ENCODE peak calls at places on chromosome 3, in seven cellular contexts. I is stimulated activated CD8-positive, alpha-beta memory T cell treated with anti-CD3 and anti-CD28 coated beads, Interleukin-7, amount 100 ng/mL, for 24 hours; J is stromal cell of bone marrow; U is activated naive CD4-positive, alpha-beta T cell; G is activated CD4-positive, alpha-beta T cell treated with anti-CD3 and anti-CD28 coated beads, Interleukin-2, amount 50 U/mL, for 24 hours; A is activated naive CD8-positive, alpha-beta T cell treated with anti-CD3 and anti-CD28 coated beads for 36 hours; Z is RWPE1. L is an unnamed sample.

GRCh38 chr3:117873236-117873635 is 1161.4 kb downstream of the IGSF11 start:
- DNase-seq in G (no peak), I (no peak), A (no peak), U (no peak), Z (no peak), J (no peak), L (no peak)

GRCh38 chr3:112122870-112123269 is 10.2 kb downstream of the GCSAM start:
- DNase-seq in Z (no peak), U (no peak), J (no peak), G (no peak), A (no peak), I (no peak), L (no peak)

GRCh38 chr3:17195856-17196604 is 311.3 kb downstream of the PLCL2 start:
- DNase-seq in Z (no peak), G (no peak), A (no peak), U (no peak), J (no peak), I (no peak), L (no peak)

GRCh38 chr3:120182613-120183524 is 88.6 kb upstream of the GSK3B start:
- DNase-seq in Z (peak; percentile 59), J (peak; percentile 45), U (no peak), I (no peak), G (no peak), A (no peak), L (no peak)

GRCh38 chr3:50627407-50628051 is 10.6 kb downstream of the MAPKAPK3 start:
- DNase-seq in G (no peak), I (no peak), U (no peak), Z (peak; percentile 73), J (peak; percentile 67), A (no peak), L (peak; percentile 79)

GRCh38 chr3:64666171-64666581 is 21.6 kb downstream of the ADAMTS9 start:
- DNase-seq in A (no peak), G (no peak), J (no peak), I (no peak), Z (no peak), U (no peak), L (no peak)

GRCh38 chr3:144114767-144115166 is 143.1 kb downstream of the DIPK2A start:
- DNase-seq in I (no peak), G (no peak), A (no peak), J (no peak), U (no peak), Z (no peak), L (no peak)

GRCh38 chr3:25789596-25790556 is at the start of gene OXSM:
- DNase-seq in G (peak; percentile 80), U (peak; percentile 79), A (peak; percentile 94), I (peak; percentile 82), J (peak; percentile 74), Z (peak; percentile 71), L (peak; percentile 61)

GRCh38 chr3:185270262-185270955 is 16.6 kb upstream of the EHHADH start:
- DNase-seq in I (no peak), A (no peak), G (no peak), U (no peak), J (peak; percentile 20), Z (peak; percentile 34), L (no peak)

GRCh38 chr3:47456984-47457383 is 18.8 kb downstream of the SCAP start:
- DNase-seq in A (no peak), U (no peak), G (no peak), J (no peak), I (no peak), Z (no peak), L (no peak)

GRCh38 chr3:69121950-69122349 is 445 bp downstream of the LMOD3 start:
- DNase-seq in J (no peak), Z (no peak), G (no peak), I (no peak), U (no peak), A (no peak), L (no peak)

GRCh38 chr3:2098398-2099027 is at the start of gene CNTN4:
- DNase-seq in G (no peak), A (peak; percentile 40), U (no peak), I (no peak), Z (peak; percentile 8), J (no peak), L (no peak)

GRCh38 chr3:186633481-186633880 is 6.7 kb upstream of the FETUB start:
- DNase-seq in A (no peak), U (no peak), J (no peak), Z (peak; percentile 37), G (no peak), I (no peak), L (no peak)

GRCh38 chr3:72270072-72270611 is 485.2 kb upstream of the PROK2 start:
- DNase-seq in G (no peak), Z (peak; percentile 58), I (no peak), A (no peak), J (peak; percentile 97), U (no peak), L (peak; percentile 41)

GRCh38 chr3:57093489-57093888 is 33.0 kb downstream of the SPATA12 start:
- DNase-seq in A (no peak), G (no peak), J (no peak), Z (no peak), I (no peak), U (no peak), L (no peak)

GRCh38 chr3:23738946-23739345 is 66.8 kb upstream of the UBE2E1 start:
- DNase-seq in G (no peak), I (no peak), Z (peak; percentile 54), A (no peak), J (no peak), U (no peak), L (no peak)